ENCODE peak calls at places on chromosomes 2 and 18, in seven cellular contexts. P, N, G, B, C, S and I are unnamed samples.

GRCh38 chr18:54250846-54251251 is 18.5 kb upstream of the POLI start:
- DNase-seq in N (no peak), C (no peak), G (peak), P (no peak), S (no peak), B (no peak), I (no peak)

GRCh38 chr18:75070625-75071483 is 138.1 kb downstream of the PTGR3 start:
- DNase-seq in G (peak), P (no peak), S (no peak), B (peak), N (peak), C (peak), I (peak)

GRCh38 chr2:180519276-180519675 is 461.1 kb upstream of the UBE2E3 start:
- DNase-seq in C (no peak), S (no peak), B (peak), N (peak), P (no peak), G (no peak), I (no peak)

GRCh38 chr2:200306969-200307811 is 697 bp downstream of the SPATS2L start:
- DNase-seq in C (peak), G (no peak), N (no peak), S (peak), P (peak), B (no peak), I (peak)

GRCh38 chr2:7061921-7062320 is 144.7 kb downstream of the RNF144A start:
- DNase-seq in B (no peak), N (no peak), S (no peak), C (no peak), G (no peak), P (peak), I (no peak)

GRCh38 chr2:77434880-77435279 is 87.3 kb downstream of the LRRTM4 start:
- DNase-seq in P (no peak), S (no peak), G (no peak), B (no peak), C (no peak), N (no peak), I (no peak)

GRCh38 chr2:109207201-109207600 is 78.2 kb downstream of the SH3RF3 start:
- DNase-seq in N (no peak), P (no peak), B (no peak), S (no peak), G (no peak), C (no peak), I (no peak)

GRCh38 chr2:136116111-136116812 is 1.7 kb downstream of the CXCR4 start:
- DNase-seq in N (no peak), S (peak), B (no peak), P (no peak), C (peak), G (no peak), I (no peak)

GRCh38 chr2:127199223-127199622 is 20.9 kb downstream of the CYP27C1 start:
- DNase-seq in P (no peak), B (no peak), G (no peak), S (no peak), C (no peak), N (no peak), I (no peak)

GRCh38 chr2:11366326-11366741 is 21.9 kb upstream of the ROCK2 start:
- DNase-seq in N (no peak), C (no peak), B (peak), S (no peak), P (no peak), G (no peak), I (no peak)

GRCh38 chr18:3554811-3555427 is 104.9 kb downstream of the TGIF1 start:
- DNase-seq in P (no peak), B (no peak), S (no peak), N (no peak), G (no peak), C (no peak), I (no peak)

GRCh38 chr2:234218261-234219180 is 168.0 kb downstream of the SPP2 start:
- DNase-seq in G (no peak), C (no peak), S (no peak), N (no peak), P (peak), B (no peak), I (no peak)

GRCh38 chr18:25299426-25299825 is 52.5 kb downstream of the ZNF521 start:
- DNase-seq in P (no peak), N (no peak), C (no peak), G (no peak), B (no peak), S (no peak), I (no peak)

GRCh38 chr2:182187130-182187529 is 201.5 kb downstream of the PPP1R1C start:
- DNase-seq in C (no peak), G (no peak), B (no peak), S (no peak), P (no peak), N (no peak), I (no peak)

GRCh38 chr2:197673142-197673541 is 2.2 kb downstream of the RFTN2 start:
- DNase-seq in S (no peak), N (no peak), B (no peak), P (no peak), G (no peak), C (no peak), I (no peak)

GRCh38 chr2:170530284-170530745 is 184.8 kb upstream of the SP5 start:
- DNase-seq in B (peak), S (peak), G (no peak), C (no peak), P (peak), N (no peak), I (no peak)

GRCh38 chr2:189412330-189412953 is 28.8 kb upstream of the WDR75 start:
- DNase-seq in C (peak), S (peak), B (peak), G (no peak), N (peak), P (peak), I (peak)

GRCh38 chr2:85873679-85874078 is 15.1 kb downstream of the ST3GAL5 start:
- DNase-seq in P (peak), C (peak), B (no peak), S (no peak), G (no peak), N (no peak), I (no peak)

GRCh38 chr2:28276076-28276618 is 116.5 kb upstream of the FOSL2 start:
- DNase-seq in P (no peak), C (peak), S (no peak), G (peak), N (peak), B (no peak), I (no peak)

GRCh38 chr2:8794923-8795825 is 42.2 kb downstream of the KIDINS220 start:
- DNase-seq in N (no peak), B (no peak), C (no peak), G (no peak), P (no peak), S (no peak), I (no peak)

GRCh38 chr2:106839849-106840595 is 45.9 kb downstream of the ST6GAL2 start:
- DNase-seq in B (peak), C (peak), P (peak), N (no peak), S (peak), G (no peak), I (peak)

GRCh38 chr2:134080759-134081158 is 173.1 kb upstream of the MGAT5 start:
- DNase-seq in C (no peak), S (no peak), B (no peak), P (no peak), G (no peak), N (no peak), I (no peak)

GRCh38 chr2:86194751-86195054 is 559 bp downstream of the IMMT start:
- DNase-seq in N (peak), G (peak), C (no peak), P (no peak), S (no peak), B (no peak), I (no peak)

GRCh38 chr18:23257686-23258565 is 122.6 kb downstream of the CABLES1 start:
- DNase-seq in S (no peak), N (no peak), P (no peak), G (no peak), C (no peak), B (no peak), I (peak)

GRCh38 chr2:144886847-144887246 is 366.9 kb upstream of the ZEB2 start:
- DNase-seq in N (no peak), P (no peak), C (no peak), G (no peak), B (no peak), S (no peak), I (no peak)

GRCh38 chr2:163453920-163454319 is 281.9 kb downstream of the FIGN start:
- DNase-seq in N (no peak), G (no peak), C (no peak), P (no peak), B (no peak), S (no peak), I (no peak)

GRCh38 chr2:183541766-183542165 is 417.5 kb downstream of the NUP35 start:
- DNase-seq in N (no peak), P (no peak), G (no peak), S (no peak), B (no peak), C (no peak), I (no peak)

GRCh38 chr2:98825858-98826257 is 94.9 kb upstream of the MGAT4A start:
- DNase-seq in S (no peak), N (no peak), P (no peak), G (no peak), B (no peak), C (no peak), I (no peak)

GRCh38 chr18:69636529-69637301 is 236.0 kb downstream of the DOK6 start:
- DNase-seq in P (no peak), S (peak), B (peak), C (no peak), N (no peak), G (no peak), I (no peak)

GRCh38 chr2:188519133-188519532 is 227.5 kb downstream of the GULP1 start:
- DNase-seq in B (no peak), C (no peak), S (no peak), G (no peak), N (no peak), P (no peak), I (no peak)

GRCh38 chr18:60500960-60501359 is 128.4 kb upstream of the MC4R start:
- DNase-seq in S (no peak), P (no peak), G (no peak), C (no peak), B (no peak), N (no peak), I (no peak)

GRCh38 chr2:134468093-134468640 is 214.3 kb downstream of the MGAT5 start:
- DNase-seq in N (no peak), S (peak), G (no peak), C (no peak), P (no peak), B (no peak), I (no peak)

DNA sequence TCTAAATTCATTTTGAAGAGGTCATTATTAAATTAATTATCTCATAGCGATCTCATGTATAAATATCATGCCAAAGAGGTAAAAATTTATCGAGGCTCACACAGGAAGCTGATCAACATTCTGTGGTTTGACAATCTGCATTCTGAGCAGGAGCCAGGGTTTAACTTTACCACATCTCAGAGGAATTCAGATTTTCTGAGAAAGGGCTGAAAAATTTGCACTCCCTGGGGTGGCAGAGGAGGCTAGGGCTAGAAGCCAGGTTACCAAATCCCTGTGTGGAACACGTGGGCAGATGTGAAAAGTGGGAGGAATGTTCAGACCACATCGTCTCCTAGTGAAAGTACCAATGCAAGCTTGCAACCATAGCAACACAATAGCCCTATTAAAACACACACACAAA is 63.5 kb upstream of the CTLA4 start:
- DNase-seq in G (no peak), B (no peak), P (no peak), S (no peak), N (no peak), C (no peak), I (no peak)
- TF ChIP-seq JUND in G (no peak), B (no peak), P (peak), S (no peak), N (no peak), C (no peak), I (no peak)

GRCh38 chr2:172864182-172864581 is 128.5 kb downstream of the RAPGEF4 start:
- DNase-seq in S (peak), B (peak), P (no peak), G (peak), N (peak), C (peak), I (peak)
- TF ChIP-seq JUND in S (no peak), B (no peak), P (no peak), G (no peak), N (no peak), C (no peak), I (no peak)

DNA sequence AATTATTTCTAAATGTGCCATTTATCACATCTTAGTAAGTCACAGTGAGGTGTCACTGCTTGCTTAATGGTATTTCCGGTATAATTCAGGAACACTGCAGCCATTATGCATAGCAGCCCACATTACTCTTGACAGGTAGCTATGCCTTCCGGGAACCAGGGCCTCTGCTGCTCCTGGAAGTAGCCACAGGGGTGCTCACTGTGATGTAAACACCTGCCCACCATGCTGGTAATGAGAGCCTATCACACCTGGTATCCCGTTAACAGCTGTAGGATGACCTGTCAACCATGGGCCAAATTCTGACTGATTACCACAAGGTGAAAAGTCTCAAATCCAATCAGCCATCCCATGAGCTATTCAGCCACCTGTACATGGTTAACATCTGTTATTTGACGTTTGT is 647.0 kb upstream of the NXPH2 start:
- DNase-seq in N (no peak), G (no peak), B (no peak), S (no peak), P (no peak), C (no peak), I (no peak)
- TF ChIP-seq JUND in N (no peak), G (no peak), B (no peak), S (no peak), P (no peak), C (no peak), I (no peak)

GRCh38 chr18:45926691-45927090 is 40.4 kb downstream of the EPG5 start:
- DNase-seq in S (no peak), B (no peak), N (no peak), C (no peak), G (no peak), P (no peak), I (no peak)

GRCh38 chr18:45920367-45920766 is 46.8 kb downstream of the EPG5 start:
- DNase-seq in P (peak), B (no peak), C (no peak), N (no peak), G (no peak), S (no peak), I (peak)

DNA sequence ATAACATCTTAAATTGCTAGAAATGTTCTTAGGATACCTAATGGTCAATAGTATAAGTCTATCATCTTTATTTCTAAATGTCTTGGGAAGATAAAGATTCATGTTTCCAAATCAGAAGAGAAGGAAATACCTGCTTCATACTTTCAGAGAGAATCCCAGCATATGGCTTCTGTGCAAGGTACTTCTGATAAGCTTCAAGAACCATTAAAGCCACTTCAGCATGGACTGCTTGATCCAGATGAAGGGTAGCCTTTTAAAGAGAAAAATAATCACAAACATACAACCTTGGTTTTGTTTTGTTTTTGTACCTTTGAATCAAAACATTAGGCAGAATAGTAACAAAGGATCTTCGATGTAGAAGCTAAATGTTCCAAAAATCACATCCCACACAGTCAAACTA is 44.0 kb downstream of the EPG5 start:
- DNase-seq in C (no peak), B (no peak), S (no peak), P (no peak), N (no peak), G (no peak), I (no peak)
- TF ChIP-seq JUND in C (no peak), B (no peak), S (no peak), P (no peak), N (no peak), G (no peak), I (no peak)

DNA sequence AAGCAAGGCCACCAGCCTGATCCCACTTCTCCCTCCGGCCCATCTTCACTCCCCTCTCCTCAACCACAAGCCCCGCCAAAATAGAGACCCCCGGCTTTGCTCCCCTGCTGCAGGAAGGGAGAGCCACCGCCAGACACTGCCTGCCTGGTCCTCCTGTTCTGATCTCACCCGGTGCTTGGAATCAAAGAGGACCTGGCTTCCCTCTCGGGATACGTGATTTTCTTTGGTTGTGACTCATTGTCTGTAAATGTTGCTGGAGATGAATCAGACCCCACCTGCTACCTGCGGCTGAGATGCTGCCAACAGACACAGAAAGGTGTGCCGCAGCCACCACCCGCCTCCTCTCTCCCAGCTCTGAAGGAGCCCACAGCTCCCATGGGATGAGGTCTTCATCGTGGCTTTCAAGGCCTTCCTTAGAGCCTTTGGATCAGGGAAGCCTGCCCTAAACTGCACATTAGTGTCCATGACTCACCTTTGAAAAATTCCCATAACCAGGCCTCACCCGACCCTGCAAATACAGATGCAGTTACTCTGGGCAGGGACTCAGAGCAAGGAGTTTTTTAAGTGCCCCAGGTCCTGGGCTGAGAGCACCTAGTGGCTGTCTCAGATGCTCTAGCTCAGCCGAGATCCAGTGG is 79.4 kb upstream of the ZNF532 start:
- DNase-seq in B (no peak), P (no peak), N (peak), C (no peak), G (no peak), S (no peak), I (peak)
- TF ChIP-seq JUND in B (no peak), P (peak), N (peak), C (no peak), G (no peak), S (no peak), I (peak)

GRCh38 chr2:168731002-168731401 is 71.4 kb upstream of the NOSTRIN start:
- DNase-seq in G (no peak), C (no peak), N (no peak), S (no peak), B (no peak), P (no peak), I (no peak)

GRCh38 chr2:168732506-168732905 is 69.9 kb upstream of the NOSTRIN start:
- DNase-seq in S (no peak), P (no peak), G (no peak), B (no peak), C (no peak), N (no peak), I (no peak)

GRCh38 chr2:168731550-168732128 is 70.8 kb upstream of the NOSTRIN start:
- DNase-seq in S (no peak), P (no peak), G (no peak), N (no peak), C (no peak), B (no peak), I (no peak)

GRCh38 chr2:168729455-168729854 is 73.0 kb upstream of the NOSTRIN start:
- DNase-seq in P (no peak), N (no peak), S (no peak), C (no peak), G (no peak), B (no peak), I (no peak)

GRCh38 chr2:168730391-168730790 is 72.0 kb upstream of the NOSTRIN start:
- DNase-seq in C (no peak), S (no peak), N (no peak), P (no peak), G (no peak), B (no peak), I (no peak)
- TF ChIP-seq JUND in C (no peak), S (peak), N (no peak), P (no peak), G (no peak), B (no peak), I (no peak)

GRCh38 chr18:44265437-44265836 is 415.3 kb upstream of the SETBP1 start:
- DNase-seq in B (no peak), P (no peak), G (no peak), S (no peak), C (no peak), N (no peak), I (no peak)

DNA sequence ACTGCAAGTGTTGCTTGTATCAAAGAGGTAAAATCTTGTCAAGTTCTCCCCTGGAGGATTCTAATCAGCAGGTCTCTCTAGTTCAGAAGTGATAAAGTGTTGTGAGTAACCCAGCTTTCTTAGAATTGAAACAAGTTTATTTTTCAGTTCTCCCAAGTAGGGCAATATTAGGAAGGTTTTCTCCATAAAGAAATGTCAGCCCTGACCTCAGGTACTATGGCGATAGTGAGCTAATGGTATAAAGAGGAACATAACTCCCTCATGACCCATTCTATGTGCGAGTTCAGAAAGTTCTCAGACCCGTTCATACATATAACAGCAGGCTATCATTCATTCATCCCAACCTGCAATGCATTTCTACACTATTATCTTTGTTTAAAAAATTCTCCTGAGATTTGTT is 421.1 kb upstream of the SETBP1 start:
- DNase-seq in N (no peak), P (no peak), B (no peak), C (no peak), G (no peak), S (no peak), I (no peak)
- TF ChIP-seq JUND in N (no peak), P (no peak), B (no peak), C (no peak), G (no peak), S (no peak), I (no peak)

GRCh38 chr2:24382363-24383021 is 22.2 kb upstream of the ITSN2 start:
- DNase-seq in B (no peak), G (no peak), S (peak), C (peak), N (peak), P (peak), I (peak)
- TF ChIP-seq JUND in B (no peak), G (no peak), S (no peak), C (no peak), N (no peak), P (no peak), I (no peak)